ENCODE peak calls at places on chromosomes 12 and 14, in four cellular contexts. H is K562, D is left ventricle myocardium inferior, N is endothelial cell. F is an unnamed sample.
A peak's percentile ranks its signal among the peaks of the same experiment; 100 is the strongest.

GRCh38 chr14:64698899-64699298 is 5.3 kb upstream of the PLEKHG3 start:
- DNase-seq in N (no peak), D (no peak), H (no peak), F (no peak)

GRCh38 chr12:13250416-13250815 is 53.9 kb downstream of the EMP1 start:
- DNase-seq in N (no peak), D (no peak), H (no peak), F (no peak)

GRCh38 chr14:90986510-90986909 is 73.9 kb downstream of the RPS6KA5 start:
- DNase-seq in N (no peak), H (no peak), D (no peak), F (no peak)

GRCh38 chr14:63091394-63091996 is 46.2 kb upstream of the KCNH5 start:
- DNase-seq in D (no peak), H (no peak), N (no peak), F (no peak)

GRCh38 chr12:124829008-124829707 is 34.5 kb downstream of the SCARB1 start:
- DNase-seq in H (peak; percentile 70), D (no peak), N (no peak), F (no peak)

GRCh38 chr12:47882796-47883546 is 21.8 kb downstream of the VDR start:
- DNase-seq in D (no peak), H (no peak), N (no peak), F (no peak)

GRCh38 chr12:68310370-68310769 is 21.8 kb downstream of the MDM1 start:
- DNase-seq in N (no peak), H (no peak), D (no peak), F (no peak)

GRCh38 chr12:132189378-132190011 is 45.2 kb downstream of the NOC4L start:
- DNase-seq in H (peak; percentile 83), D (peak; percentile 92), N (peak; percentile 59), F (peak; percentile 62)

GRCh38 chr12:10557329-10557728 is 51.6 kb downstream of the EIF2S3B start:
- DNase-seq in N (no peak), D (no peak), H (no peak), F (no peak)

GRCh38 chr12:75571204-75571603 is 59.8 kb upstream of the KRR1 start:
- DNase-seq in H (no peak), D (no peak), N (no peak), F (no peak)

GRCh38 chr12:5374691-5375090 is 57.2 kb upstream of the NTF3 start:
- DNase-seq in N (no peak), H (no peak), D (no peak), F (no peak)

GRCh38 chr14:60093088-60093487 is 1.4 kb downstream of the PCNX4 start:
- DNase-seq in D (no peak), H (no peak), N (no peak), F (no peak)

GRCh38 chr14:51298895-51299294 is 58.8 kb downstream of the TMX1 start:
- DNase-seq in H (no peak), D (no peak), N (no peak), F (no peak)

GRCh38 chr12:52557481-52557880 is 4.5 kb upstream of the KRT71 start:
- DNase-seq in N (no peak), D (no peak), H (no peak), F (no peak)

GRCh38 chr12:40969796-40970195 is 218.3 kb upstream of the PDZRN4 start:
- DNase-seq in N (no peak), H (no peak), D (no peak), F (no peak)

GRCh38 chr14:95096476-95096875 is 60.9 kb downstream of the DICER1 start:
- DNase-seq in N (no peak), D (no peak), H (no peak), F (no peak)

GRCh38 chr12:95848575-95849388 is 10.0 kb upstream of the SNRPF start:
- DNase-seq in H (no peak), N (peak; percentile 16), D (no peak), F (no peak)

GRCh38 chr12:71160585-71160984 is 2.8 kb upstream of the TSPAN8 start:
- DNase-seq in N (no peak), D (no peak), H (no peak), F (no peak)

GRCh38 chr14:103169954-103170353 is 46.7 kb downstream of the TNFAIP2 start:
- DNase-seq in D (no peak), N (no peak), H (no peak), F (no peak)

GRCh38 chr14:39265032-39265431 is 31.3 kb downstream of the MIA2 start:
- DNase-seq in D (no peak), N (no peak), H (peak; percentile 20), F (no peak)

GRCh38 chr12:105948331-105948730 is 190.4 kb downstream of the NUAK1 start:
- DNase-seq in N (no peak), H (no peak), D (no peak), F (no peak)

GRCh38 chr12:108482717-108483212 is 32.3 kb upstream of the FICD start:
- DNase-seq in H (peak; percentile 82), D (no peak), N (no peak), F (no peak)

GRCh38 chr12:114682920-114683708 is 861 bp downstream of the TBX3 start:
- DNase-seq in N (no peak), D (no peak), H (no peak), F (no peak)
- TF ChIP-seq CTCF in N (no peak), D (no peak), H (no peak), F (no peak)

DNA sequence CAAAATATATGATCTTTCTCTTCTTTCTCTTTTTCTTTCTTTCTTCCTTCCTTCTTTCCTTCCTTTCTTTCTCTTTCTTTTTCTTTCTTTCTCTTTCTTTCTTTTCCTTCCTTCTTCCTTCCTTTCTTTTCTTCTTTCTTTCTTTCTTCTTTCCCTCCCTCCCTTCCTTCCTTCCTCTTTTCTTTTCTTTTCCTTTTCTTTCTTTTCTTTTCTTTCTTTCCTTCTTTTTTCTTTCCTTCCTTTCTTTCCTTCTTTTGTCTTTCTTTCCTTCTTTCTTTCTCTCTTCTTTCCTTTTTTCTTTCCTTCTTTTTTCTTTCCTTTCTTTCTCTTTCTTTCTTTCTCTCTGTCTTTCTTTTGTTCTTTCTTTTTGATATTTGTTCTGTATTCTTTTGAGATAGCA is 1356.0 kb upstream of the SEL1L start:
- DNase-seq in N (no peak), D (no peak), H (no peak), F (no peak)
- TF ChIP-seq CTCF in N (no peak), D (no peak), H (no peak), F (no peak)

GRCh38 chr12:90940872-90941499 is 14.0 kb downstream of the CCER1 start:
- DNase-seq in D (no peak), H (peak; percentile 40), N (no peak), F (no peak)

GRCh38 chr12:90943248-90943647 is 11.7 kb downstream of the CCER1 start:
- DNase-seq in H (no peak), D (no peak), N (no peak), F (no peak)

GRCh38 chr12:90947869-90948268 is 7.1 kb downstream of the CCER1 start:
- DNase-seq in D (no peak), N (no peak), H (no peak), F (no peak)

GRCh38 chr12:90939382-90939781 is 15.6 kb downstream of the CCER1 start:
- DNase-seq in D (no peak), H (no peak), N (no peak), F (no peak)

DNA sequence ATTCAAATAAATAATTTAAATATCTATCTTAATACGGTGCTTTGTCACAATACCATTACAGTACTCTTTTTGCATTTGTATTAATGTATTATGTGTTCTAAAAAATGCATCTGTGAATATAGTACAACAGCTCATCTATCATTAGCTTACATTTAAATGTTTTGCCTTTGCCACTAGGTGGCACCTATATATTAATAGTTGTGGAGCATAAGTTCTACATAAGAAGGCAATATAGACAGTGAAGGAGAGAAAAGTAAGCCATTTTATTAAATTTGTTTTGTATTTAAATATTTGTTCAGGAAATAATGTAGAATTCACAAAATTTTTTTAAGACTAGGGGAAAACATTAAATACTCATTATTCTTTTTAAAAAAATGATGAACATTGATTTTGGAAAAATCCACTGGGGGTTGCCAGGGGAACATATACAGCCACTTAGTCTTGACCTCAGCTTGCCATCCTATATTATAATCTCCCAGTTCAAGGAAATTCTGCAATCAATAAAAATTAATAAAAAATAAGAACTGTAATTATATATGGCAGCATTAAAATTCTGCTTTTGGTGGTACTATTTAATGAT is 9.8 kb downstream of the CCER1 start:
- DNase-seq in H (peak; percentile 24), N (no peak), D (no peak), F (no peak)
- TF ChIP-seq CTCF in H (peak; percentile 25), N (peak; percentile 69), D (peak; percentile 62), F (peak; percentile 65)

GRCh38 chr12:127363392-127363791 is 903.6 kb upstream of the TMEM132C start:
- DNase-seq in D (no peak), H (peak; percentile 47), N (no peak), F (no peak)
- TF ChIP-seq CTCF in D (no peak), H (peak; percentile 58), N (no peak), F (peak; percentile 30)

GRCh38 chr12:82625523-82625922 is 61.2 kb upstream of the TMTC2 start:
- DNase-seq in H (no peak), D (no peak), N (no peak), F (no peak)

GRCh38 chr12:82627799-82628198 is 58.9 kb upstream of the TMTC2 start:
- DNase-seq in N (no peak), D (no peak), H (no peak), F (no peak)
- TF ChIP-seq CTCF in N (no peak), D (no peak), H (no peak), F (peak; percentile 50)

DNA sequence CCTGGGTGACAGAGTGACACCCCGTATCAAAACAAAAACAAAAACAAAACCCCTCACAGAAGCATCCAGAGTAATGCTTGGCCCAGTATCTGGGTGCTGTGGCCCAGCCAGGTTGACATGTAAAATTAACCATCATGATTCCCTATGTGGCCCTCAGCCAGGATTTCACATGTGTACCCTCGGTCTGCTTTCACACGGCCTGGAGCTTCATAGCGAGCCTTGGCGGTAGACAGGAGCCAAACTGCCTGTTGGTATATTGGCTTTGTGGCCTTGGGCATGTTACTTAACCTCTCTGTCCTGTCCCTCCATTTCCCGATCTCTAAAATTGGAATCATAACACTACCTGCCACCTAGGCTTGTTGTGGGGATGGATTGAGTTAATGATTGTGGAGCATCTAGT is 65.5 kb downstream of the ADCK1 start:
- DNase-seq in D (no peak), N (no peak), H (no peak), F (no peak)
- TF ChIP-seq CTCF in D (no peak), N (no peak), H (no peak), F (no peak)

GRCh38 chr12:4223273-4223855 is 50.2 kb upstream of the CCND2 start:
- DNase-seq in N (no peak), D (no peak), H (no peak), F (peak; percentile 4)
- TF ChIP-seq CTCF in N (no peak), D (no peak), H (no peak), F (no peak)

GRCh38 chr14:99936738-99937474 is 128.3 kb upstream of the EVL start:
- DNase-seq in N (no peak), D (no peak), H (no peak), F (no peak)
- TF ChIP-seq CTCF in N (peak; percentile 16), D (no peak), H (no peak), F (peak; percentile 19)

GRCh38 chr14:61106627-61107147 is 125.6 kb downstream of the SLC38A6 start:
- DNase-seq in N (no peak), D (no peak), H (no peak), F (no peak)
- TF ChIP-seq CTCF in N (no peak), D (no peak), H (peak; percentile 6), F (no peak)

F was measured in progenitor cell of endocrine pancreas.